ENCODE peak calls at places on chromosomes 1 and 21, in five cellular contexts. D, K, P, F and T are unnamed samples.

GRCh38 chr1:103197266-103197665 is 88.9 kb upstream of the COL11A1 start:
- DNase-seq in D (no peak), P (no peak), F (no peak), K (no peak), T (no peak)

GRCh38 chr1:116128669-116129068 is 17.5 kb downstream of the MAB21L3 start:
- DNase-seq in D (no peak), F (no peak), P (peak), K (peak), T (no peak)

GRCh38 chr1:71660417-71660816 is 579.6 kb upstream of the ZRANB2 start:
- DNase-seq in P (no peak), D (no peak), K (no peak), F (no peak), T (no peak)

GRCh38 chr1:63668298-63668697 is 75.1 kb downstream of the PGM1 start:
- DNase-seq in D (no peak), P (no peak), F (no peak), K (no peak), T (no peak)

GRCh38 chr21:23861908-23862504 is 1745.3 kb downstream of the MRPL39 start:
- DNase-seq in D (no peak), P (no peak), F (no peak), K (no peak), T (no peak)

GRCh38 chr1:22224091-22224490 is 81.2 kb upstream of the WNT4 start:
- DNase-seq in K (no peak), D (no peak), F (no peak), P (no peak), T (no peak)

GRCh38 chr1:83931658-83932253 is 67.2 kb downstream of the TTLL7 start:
- DNase-seq in D (peak), P (no peak), K (peak), F (no peak), T (no peak)

GRCh38 chr1:67540733-67541125 is 110.5 kb upstream of the SERBP1 start:
- DNase-seq in F (no peak), K (no peak), D (no peak), P (no peak), T (no peak)

GRCh38 chr1:115134850-115135484 is 45.7 kb upstream of the TSPAN2 start:
- DNase-seq in K (no peak), D (no peak), P (no peak), F (peak), T (no peak)

GRCh38 chr1:110684476-110684875 is 9.7 kb upstream of the KCNA3 start:
- DNase-seq in K (no peak), F (no peak), D (no peak), P (no peak), T (no peak)

GRCh38 chr21:33023574-33024277 is 2.0 kb upstream of the OLIG2 start:
- DNase-seq in P (peak), K (no peak), F (no peak), D (no peak), T (no peak)

GRCh38 chr1:60510162-60510561 is 436.6 kb upstream of the C1orf87 start:
- DNase-seq in F (no peak), P (no peak), D (no peak), K (no peak), T (no peak)

GRCh38 chr1:112887599-112888303 is 68.2 kb downstream of the SLC16A1 start:
- DNase-seq in P (peak), F (no peak), D (no peak), K (no peak), T (no peak)

GRCh38 chr1:201250326-201251011 is 32.8 kb upstream of the PKP1 start:
- DNase-seq in K (no peak), D (no peak), F (no peak), P (no peak), T (no peak)

GRCh38 chr1:241482761-241483250 is 36.7 kb downstream of the FH start:
- DNase-seq in K (no peak), P (no peak), D (no peak), F (no peak), T (no peak)